ENCODE peak calls at places on chromosomes 11 and 22, in six cellular contexts. Z is amniotic stem cell, Q is OCI-M1, F is dorsolateral prefrontal cortex, T is ELR, O is nucleus accumbens. U is an unnamed sample.
A peak's percentile ranks its signal among the peaks of the same experiment; 100 is the strongest.

GRCh38 chr11:118650366-118650765 is 29.1 kb downstream of the TREH start:
- DNase-seq in F (peak; percentile 12), Z (no peak), O (no peak), T (no peak), Q (no peak), U (no peak)

GRCh38 chr11:120136356-120136755 is 1.6 kb downstream of the TRIM29 start:
- DNase-seq in Z (no peak), T (no peak), F (peak; percentile 26), Q (no peak), O (no peak), U (no peak)

GRCh38 chr11:106608677-106609076 is 409.6 kb downstream of the GUCY1A2 start:
- DNase-seq in O (no peak), Q (no peak), T (peak; percentile 67), Z (no peak), F (no peak), U (peak; percentile 49)

GRCh38 chr11:6259638-6260019 is at the start of gene CCKBR:
- DNase-seq in Q (no peak), F (peak; percentile 56), T (no peak), Z (no peak), O (no peak), U (no peak)

GRCh38 chr11:116415095-116415494 is 357.7 kb downstream of the BUD13 start:
- DNase-seq in Z (no peak), T (peak; percentile 2), Q (no peak), O (no peak), F (no peak), U (no peak)

GRCh38 chr11:64447717-64448598 is 89.0 kb downstream of the RPS6KA4 start:
- DNase-seq in F (peak; percentile 53), Q (peak; percentile 51), Z (no peak), O (no peak), T (peak; percentile 23), U (no peak)

GRCh38 chr11:830295-831131 is 2.2 kb upstream of the CD151 start:
- DNase-seq in F (no peak), O (no peak), Q (peak; percentile 63), Z (no peak), T (peak; percentile 83), U (peak; percentile 84)

GRCh38 chr11:76609736-76610370 is 60.7 kb downstream of the LRRC32 start:
- DNase-seq in T (no peak), Z (no peak), F (peak; percentile 37), Q (no peak), O (no peak), U (no peak)

GRCh38 chr11:61163714-61164609 is 2.7 kb upstream of the VPS37C start:
- DNase-seq in T (no peak), Z (no peak), O (no peak), F (no peak), Q (peak; percentile 31), U (no peak)

GRCh38 chr11:65743928-65744698 is 23.5 kb upstream of the RNASEH2C start:
- DNase-seq in Z (no peak), T (peak; percentile 50), Q (peak; percentile 45), O (no peak), F (no peak), U (peak; percentile 26)

GRCh38 chr22:37032535-37033460 is 13.3 kb downstream of the MPST start:
- DNase-seq in O (no peak), Q (no peak), F (no peak), Z (no peak), T (peak; percentile 23), U (peak; percentile 92)

GRCh38 chr11:64872790-64873488 is 5.5 kb downstream of the EHD1 start:
- DNase-seq in Z (no peak), Q (no peak), F (no peak), T (no peak), O (no peak), U (no peak)

GRCh38 chr11:111476366-111476765 is 35.8 kb downstream of the BTG4 start:
- DNase-seq in Z (no peak), F (no peak), O (no peak), T (peak; percentile 46), Q (no peak), U (no peak)

GRCh38 chr11:34646431-34646830 is 25.5 kb downstream of the EHF start:
- DNase-seq in Q (no peak), T (no peak), O (no peak), F (no peak), Z (no peak), U (no peak)

GRCh38 chr11:134560566-134561347 is 148.7 kb upstream of the B3GAT1 start:
- DNase-seq in Z (no peak), Q (no peak), O (no peak), F (no peak), T (no peak), U (no peak)

GRCh38 chr11:117221775-117222517 is 9.9 kb downstream of the PCSK7 start:
- DNase-seq in Q (no peak), T (no peak), Z (no peak), O (no peak), F (no peak), U (no peak)

GRCh38 chr11:75554258-75555022 is 7.6 kb upstream of the SERPINH1 start:
- DNase-seq in Q (peak; percentile 87), Z (peak; percentile 91), T (peak; percentile 77), F (peak; percentile 96), O (peak; percentile 91), U (no peak)

U was measured in kidney tubule cell.